ENCODE peak calls at places on chromosomes 5 and 9, in five cellular contexts. M is astrocyte, S is endothelial cell of umbilical vein, H is A549, K is heart right ventricle. T is an unnamed sample.

GRCh38 chr9:134630861-134631260 is 10.7 kb upstream of the COL5A1 start:
- DNase-seq in H (no peak), K (no peak), M (no peak), S (no peak), T (no peak)

GRCh38 chr5:141914154-141914743 is 9.4 kb upstream of the DELE1 start:
- DNase-seq in S (peak; percentile 9), H (no peak), M (no peak), K (peak; percentile 45), T (no peak)

GRCh38 chr9:83130541-83130940 is 67.6 kb upstream of the RASEF start:
- DNase-seq in S (no peak), M (peak; percentile 66), H (peak; percentile 73), K (no peak), T (no peak)

GRCh38 chr5:76137887-76138542 is 54.8 kb downstream of the SV2C start:
- DNase-seq in M (no peak), S (no peak), K (no peak), H (no peak), T (no peak)

GRCh38 chr5:57316798-57317327 is 143.0 kb downstream of the GPBP1 start:
- DNase-seq in K (no peak), S (peak; percentile 71), H (peak; percentile 7), M (peak; percentile 100), T (no peak)

GRCh38 chr5:96788112-96788749 is 19.5 kb downstream of the ERAP1 start:
- DNase-seq in S (no peak), H (no peak), K (no peak), M (no peak), T (no peak)

GRCh38 chr9:110391826-110392485 is 54.3 kb upstream of the TXNDC8 start:
- DNase-seq in M (no peak), H (no peak), K (no peak), S (no peak), T (no peak)

GRCh38 chr9:34125681-34126206 is 754 bp downstream of the DCAF12 start:
- DNase-seq in K (no peak), S (no peak), H (peak; percentile 21), M (peak; percentile 25), T (peak; percentile 15)

GRCh38 chr9:93398471-93398870 is 53.0 kb upstream of the FAM120A start:
- DNase-seq in S (no peak), K (no peak), M (no peak), H (no peak), T (no peak)

GRCh38 chr9:27162045-27162444 is 53.0 kb downstream of the TEK start:
- DNase-seq in H (no peak), K (no peak), S (peak; percentile 89), M (peak; percentile 68), T (no peak)

GRCh38 chr9:22103650-22104575 is 94.8 kb upstream of the CDKN2B start:
- DNase-seq in S (no peak), H (no peak), K (no peak), M (peak; percentile 95), T (no peak)

GRCh38 chr9:128160603-128160987 is 530 bp downstream of the BBLN start:
- DNase-seq in S (peak; percentile 23), H (no peak), M (no peak), K (no peak), T (peak; percentile 29)

GRCh38 chr9:72465602-72466001 is 55.8 kb upstream of the TMC1 start:
- DNase-seq in H (no peak), S (peak; percentile 72), M (peak; percentile 60), K (no peak), T (no peak)

GRCh38 chr9:133226219-133227171 is 17.4 kb upstream of the OBP2B start:
- DNase-seq in M (no peak), S (no peak), K (no peak), H (no peak), T (no peak)

GRCh38 chr5:98763001-98763630 is 10.3 kb upstream of the RGMB start:
- DNase-seq in K (no peak), S (no peak), H (no peak), M (peak; percentile 89), T (no peak)

GRCh38 chr5:88140396-88140862 is 128.2 kb downstream of the TMEM161B start:
- DNase-seq in K (no peak), S (no peak), H (no peak), M (peak; percentile 10), T (no peak)

GRCh38 chr5:69517763-69518212 is 25.2 kb downstream of the OCLN start:
- DNase-seq in H (peak; percentile 73), K (no peak), M (peak; percentile 52), S (peak; percentile 81), T (no peak)

DNA sequence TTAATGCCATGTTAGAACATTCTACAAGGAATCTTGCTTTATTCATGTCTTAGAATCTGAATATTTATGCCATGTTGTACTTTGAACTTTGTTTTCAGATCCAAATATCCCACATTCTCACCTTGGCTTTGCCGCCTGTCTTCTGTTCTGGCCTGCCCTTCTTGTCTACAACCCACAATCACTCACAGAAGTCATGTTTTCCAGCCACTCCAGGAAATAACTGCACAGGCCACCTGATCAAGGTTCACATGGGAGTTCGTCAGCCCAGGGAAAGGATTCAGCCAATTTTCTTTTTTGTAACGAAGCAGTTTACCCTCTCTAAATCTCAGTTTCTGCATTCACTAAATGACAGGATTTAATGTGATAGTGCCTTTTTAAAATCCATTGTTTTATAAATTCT is 70.5 kb downstream of the JAKMIP2 start:
- DNase-seq in K (no peak), H (no peak), M (no peak), S (no peak), T (no peak)
- H3K4me3 ChIP-seq in K (no peak overlapping the region), H (no peak overlapping the region), M (no peak overlapping the region), S (no peak overlapping the region), T (no peak overlapping the region)

DNA sequence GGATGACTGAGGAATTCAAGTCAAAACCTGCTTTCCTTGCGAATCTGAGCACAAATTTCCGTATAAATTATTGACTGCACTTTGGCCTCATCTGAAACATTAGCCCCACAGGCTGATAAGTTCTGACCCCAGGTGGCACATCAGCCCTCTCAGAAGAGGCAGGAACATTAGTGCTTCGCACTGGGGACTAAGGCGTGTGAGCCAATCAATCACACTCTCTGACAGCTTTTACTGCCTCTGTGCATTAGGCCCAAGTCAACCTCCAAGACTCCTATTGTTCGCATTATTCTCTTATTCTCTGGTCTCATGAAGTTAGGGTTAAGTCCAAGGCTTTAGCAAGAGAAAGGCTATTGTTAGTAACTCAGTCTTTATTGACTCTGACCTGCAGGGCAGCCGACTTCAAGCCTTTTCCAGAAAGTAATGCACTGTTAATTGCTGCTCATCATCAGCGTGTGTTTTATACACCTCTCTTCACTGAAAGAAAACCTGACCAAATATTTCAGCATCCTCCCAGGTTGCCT is 84.1 kb downstream of the ZNF608 start:
- DNase-seq in H (peak; percentile 81), K (no peak), M (no peak), S (peak; percentile 45), T (no peak)
- H3K4me1 ChIP-seq in H (peaks cover 58% of the 10 kb centered on the region), K (peaks cover 67% of the 10 kb centered on the region), M (peaks cover 43% of the 10 kb centered on the region), S (peaks cover 41% of the 10 kb centered on the region), T (no peaks in the 10 kb centered on the region)

DNA sequence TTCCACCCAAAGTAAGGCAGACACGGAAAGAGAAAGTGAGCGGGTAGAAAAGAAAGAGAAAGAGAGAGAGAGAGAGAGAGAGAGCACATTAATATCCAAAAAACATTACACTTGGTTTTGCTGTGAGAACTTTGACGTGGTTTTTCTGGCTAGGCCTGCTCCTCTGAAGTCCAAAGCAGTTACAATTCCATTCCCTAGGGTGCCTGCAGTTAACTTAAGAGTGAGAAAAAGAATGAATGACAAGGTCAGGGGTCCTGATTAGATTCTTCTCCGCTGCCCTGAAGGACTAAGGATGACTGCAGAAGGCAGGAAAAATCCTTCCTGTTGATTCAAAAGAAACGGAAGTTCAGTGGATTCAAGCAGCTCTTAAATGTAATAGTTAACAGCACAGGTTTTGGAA is 589.8 kb downstream of the PRELID2 start:
- DNase-seq in K (no peak), S (peak; percentile 57), H (no peak), M (no peak), T (no peak)
- H3K27ac ChIP-seq in K (no peak overlapping the region), S (peak overlapping the region; percentile 91), H (no peak overlapping the region), M (peak overlapping the region; percentile 16), T (no peak overlapping the region)

GRCh38 chr5:147874910-147875367 is 3.6 kb upstream of the SCGB3A2 start:
- DNase-seq in K (no peak), S (no peak), H (no peak), M (no peak), T (no peak)

GRCh38 chr5:147863409-147864194 is 14.9 kb upstream of the SCGB3A2 start:
- DNase-seq in M (no peak), H (no peak), S (peak; percentile 37), K (no peak), T (no peak)

GRCh38 chr5:147869112-147869511 is 9.4 kb upstream of the SCGB3A2 start:
- DNase-seq in H (no peak), S (no peak), M (no peak), K (no peak), T (no peak)
- H3K4me3 ChIP-seq in H (no peak overlapping the region), S (no peak overlapping the region), M (no peak overlapping the region), K (no peak overlapping the region), T (no peak overlapping the region)

GRCh38 chr9:18385676-18386075 is 88.3 kb upstream of the ADAMTSL1 start:
- DNase-seq in H (no peak), K (no peak), S (no peak), M (peak; percentile 42), T (no peak)
- H3K4me1 ChIP-seq in H (no peaks in the 10 kb centered on the region), K (no peaks in the 10 kb centered on the region), S (no peaks in the 10 kb centered on the region), M (no peaks in the 10 kb centered on the region), T (no peaks in the 10 kb centered on the region)

DNA sequence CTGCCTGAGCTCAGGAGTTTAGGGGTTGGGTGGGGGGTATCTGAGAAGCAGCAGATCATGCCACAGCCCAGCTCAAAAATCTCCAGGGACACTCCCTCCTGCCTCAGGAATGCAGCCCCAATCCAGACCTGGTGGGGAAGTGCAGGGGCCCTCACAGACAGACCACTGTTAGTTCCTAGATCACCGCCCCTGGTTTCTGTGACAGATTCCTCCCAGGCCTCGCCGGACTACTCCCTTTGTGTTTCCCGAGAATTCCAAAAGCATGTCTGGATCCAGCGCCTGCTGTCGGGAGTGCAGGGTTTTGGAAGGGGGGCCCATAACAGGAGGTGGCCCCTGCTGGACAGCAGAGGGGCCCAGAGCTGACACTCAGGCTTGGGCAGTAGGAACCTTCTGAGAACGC is 74.5 kb downstream of the CTSL start:
- DNase-seq in M (no peak), S (no peak), K (no peak), H (no peak), T (no peak)
- H3K27ac ChIP-seq in M (no peak overlapping the region), S (no peak overlapping the region), K (no peak overlapping the region), H (peak overlapping the region; percentile 8), T (no peak overlapping the region)

DNA sequence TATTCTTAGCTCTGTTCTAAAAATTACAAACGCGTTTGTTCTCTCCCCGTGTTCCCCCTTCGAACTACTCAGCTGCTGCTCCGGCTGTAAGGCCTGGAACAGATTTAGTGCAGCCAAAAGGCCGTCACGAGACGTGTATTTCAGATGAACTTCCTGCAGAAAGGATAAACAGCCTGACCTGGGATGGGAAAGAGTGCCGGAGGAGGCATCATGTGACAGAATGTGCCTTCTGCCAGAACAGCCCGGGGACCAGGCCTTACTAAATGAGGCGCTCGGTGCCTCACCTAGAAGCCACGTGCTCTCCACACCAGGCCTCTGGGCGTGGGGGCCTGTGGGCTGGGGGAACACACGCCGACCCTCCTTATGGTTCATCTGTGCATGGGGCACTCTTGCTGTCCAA is 94.7 kb downstream of the PPARGC1B start:
- DNase-seq in K (peak; percentile 44), H (no peak), S (no peak), M (no peak), T (no peak)
- H3K4me3 ChIP-seq in K (no peak overlapping the region), H (no peak overlapping the region), S (no peak overlapping the region), M (no peak overlapping the region), T (no peak overlapping the region)

T was measured in naive thymus-derived CD4-positive, alpha-beta T cell.